ENCODE peak calls at places on chromosomes 7 and 10, in six cellular contexts. Y is H1, T is GM12891, A is GM12878, E is HepG2, K is K562. P is an unnamed sample.

GRCh38 chr10:82318533-82318932 is 443.5 kb downstream of the NRG3 start:
- DNase-seq in Y (no peak), T (no peak), A (no peak), E (no peak), K (no peak), P (no peak)

GRCh38 chr7:29853072-29853471 is 46.8 kb downstream of the WIPF3 start:
- DNase-seq in Y (no peak), T (no peak), A (no peak), E (no peak), K (no peak), P (no peak)

GRCh38 chr7:135939268-135939667 is 37.9 kb downstream of the MTPN start:
- DNase-seq in Y (no peak), T (no peak), A (no peak), E (no peak), K (peak), P (no peak)

GRCh38 chr7:43112088-43112940 is at the start of gene HECW1:
- DNase-seq in Y (peak), T (no peak), A (no peak), E (no peak), K (no peak), P (no peak)

GRCh38 chr7:142496545-142496991 is 238.7 kb upstream of the PRSS58 start:
- DNase-seq in Y (no peak), T (peak), A (no peak), E (peak), K (peak), P (no peak)

GRCh38 chr7:19713676-19714075 is 4.8 kb upstream of the POLR1F start:
- DNase-seq in Y (no peak), T (no peak), A (peak), E (peak), K (peak), P (no peak)

GRCh38 chr7:90453259-90453891 is 16.1 kb upstream of the PTTG1IP2 start:
- DNase-seq in Y (no peak), T (no peak), A (no peak), E (no peak), K (no peak), P (no peak)

GRCh38 chr10:119198438-119198837 is 8.9 kb upstream of the GRK5 start:
- DNase-seq in Y (peak), T (no peak), A (no peak), E (no peak), K (peak), P (no peak)

GRCh38 chr7:18555120-18555519 is 59.6 kb downstream of the HDAC9 start:
- DNase-seq in Y (no peak), T (no peak), A (no peak), E (no peak), K (no peak), P (no peak)

GRCh38 chr10:131554821-131555220 is 243.3 kb upstream of the TCERG1L start:
- DNase-seq in Y (no peak), T (no peak), A (no peak), E (no peak), K (no peak), P (no peak)

GRCh38 chr7:92633211-92633906 is 43.2 kb upstream of the FAM133B start:
- DNase-seq in Y (no peak), T (no peak), A (no peak), E (peak), K (no peak), P (no peak)

GRCh38 chr10:122490268-122490667 is 28.9 kb downstream of the HTRA1 start:
- DNase-seq in Y (no peak), T (no peak), A (no peak), E (no peak), K (no peak), P (no peak)

GRCh38 chr10:35912615-35913170 is 270.6 kb upstream of the FZD8 start:
- DNase-seq in Y (no peak), T (no peak), A (no peak), E (no peak), K (no peak), P (no peak)

GRCh38 chr7:25429731-25430130 is 201.4 kb upstream of the NPVF start:
- DNase-seq in Y (no peak), T (no peak), A (no peak), E (peak), K (no peak), P (no peak)

DNA sequence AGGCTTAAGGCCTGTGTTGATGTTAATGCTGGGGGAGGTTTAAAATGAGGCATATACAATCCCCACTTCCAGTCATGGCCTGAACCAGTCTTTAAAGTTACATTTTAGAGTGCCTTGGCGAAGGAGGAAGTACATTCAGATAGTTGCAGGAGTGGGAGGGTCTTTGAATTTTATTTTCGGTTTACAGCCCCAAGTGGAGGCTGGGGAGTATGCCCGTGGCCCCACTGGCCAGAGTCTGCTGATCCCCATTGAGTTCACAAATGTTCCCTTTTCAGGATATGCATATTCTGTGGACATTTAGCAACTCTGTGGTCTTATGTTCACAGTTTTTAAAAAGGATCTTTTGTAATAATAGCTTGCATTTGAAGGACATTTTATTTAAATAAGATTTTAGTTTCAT is 165.8 kb upstream of the GDF10 start:
- DNase-seq in Y (no peak), T (no peak), A (no peak), E (no peak), K (no peak), P (no peak)
- TF ChIP-seq TAF1 in Y (no peak), T (no peak), A (no peak), E (no peak), K (no peak), P (no peak)

DNA sequence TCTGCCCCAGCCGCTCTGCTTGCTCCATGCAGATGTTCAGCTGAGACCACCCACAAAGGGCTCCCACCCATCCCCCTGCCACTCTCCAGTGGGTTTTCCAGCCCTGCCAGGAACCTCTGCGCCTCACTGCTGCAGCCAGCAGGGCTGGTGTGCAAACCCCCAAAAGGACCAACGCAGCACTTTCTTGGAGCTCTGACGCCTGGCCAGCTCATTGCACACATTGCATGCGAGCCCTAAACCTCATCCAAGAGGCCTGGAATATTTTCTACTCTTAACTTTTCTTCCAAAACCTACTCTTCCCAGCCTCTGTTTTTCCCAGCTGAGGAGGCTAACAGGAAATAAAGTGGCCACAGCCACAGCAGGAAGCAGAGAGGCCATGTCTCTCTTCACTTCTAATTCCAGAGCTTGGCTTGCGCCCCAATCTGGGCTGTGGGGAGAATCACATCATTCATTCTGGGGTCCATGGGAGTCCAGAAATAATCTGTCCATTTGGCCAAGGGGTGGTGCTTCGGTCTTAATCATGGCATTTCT is 4.6 kb upstream of the FAM170B start:
- DNase-seq in Y (no peak), T (no peak), A (no peak), E (no peak), K (no peak), P (no peak)
- TF ChIP-seq POLR2A in Y (no peak), T (no peak), A (no peak), E (no peak), K (no peak), P (no peak)

DNA sequence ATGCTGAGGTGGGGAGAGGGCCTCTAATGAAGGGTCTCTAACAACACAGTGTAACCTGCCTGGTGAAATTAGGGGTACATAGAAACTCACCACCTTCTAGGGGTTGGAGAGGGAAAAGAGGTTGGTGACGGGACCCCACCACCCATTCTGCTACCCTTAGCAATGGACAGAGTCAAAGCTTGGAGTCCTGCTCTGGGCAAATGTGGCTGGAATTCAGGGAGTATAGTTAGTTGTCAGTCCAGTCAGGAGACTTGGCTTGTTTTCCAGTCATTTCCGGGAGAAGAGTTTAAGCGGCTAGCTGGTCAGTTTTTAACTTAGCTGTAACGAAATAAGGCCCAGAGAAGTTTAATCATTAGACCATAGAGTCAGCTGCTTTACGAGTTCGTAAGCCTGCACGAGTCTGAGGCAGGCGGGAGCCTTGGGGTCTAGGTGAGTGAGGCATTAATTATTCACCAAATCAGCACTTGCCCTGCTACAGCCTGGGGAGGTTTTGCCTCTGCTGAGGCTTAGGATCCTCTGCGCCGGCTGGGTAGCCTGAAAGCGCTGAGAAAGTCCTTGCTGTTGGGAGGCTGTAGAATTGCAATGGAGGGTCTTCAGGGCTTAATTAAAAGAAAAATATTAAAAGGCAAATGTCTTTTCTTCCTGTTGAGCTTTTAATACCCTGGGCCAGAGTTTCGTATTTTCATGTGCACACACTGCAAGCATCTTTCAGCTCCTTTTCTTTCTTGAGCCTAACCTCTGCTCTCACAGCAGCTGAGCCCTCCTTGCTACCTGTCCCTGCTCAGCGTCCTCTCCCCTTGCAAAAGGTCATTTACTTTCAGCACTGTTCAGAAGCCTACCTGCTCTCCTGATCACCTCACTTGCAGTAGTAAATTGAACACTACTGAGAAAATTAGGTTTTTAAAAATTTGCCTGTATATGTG is 1.5 kb upstream of the LAMB1 start:
- DNase-seq in Y (peak), T (no peak), A (no peak), E (peak), K (no peak), P (no peak)
- TF ChIP-seq POLR2AphosphoS5 in Y (no peak), T (no peak), A (no peak), E (peak), K (no peak), P (no peak)

GRCh38 chr7:117472335-117472734 is 7.5 kb upstream of the CFTR start:
- DNase-seq in Y (no peak), T (no peak), A (no peak), E (no peak), K (no peak), P (no peak)

GRCh38 chr7:117468174-117468573 is 11.7 kb upstream of the CFTR start:
- DNase-seq in Y (no peak), T (no peak), A (no peak), E (no peak), K (no peak), P (no peak)

DNA sequence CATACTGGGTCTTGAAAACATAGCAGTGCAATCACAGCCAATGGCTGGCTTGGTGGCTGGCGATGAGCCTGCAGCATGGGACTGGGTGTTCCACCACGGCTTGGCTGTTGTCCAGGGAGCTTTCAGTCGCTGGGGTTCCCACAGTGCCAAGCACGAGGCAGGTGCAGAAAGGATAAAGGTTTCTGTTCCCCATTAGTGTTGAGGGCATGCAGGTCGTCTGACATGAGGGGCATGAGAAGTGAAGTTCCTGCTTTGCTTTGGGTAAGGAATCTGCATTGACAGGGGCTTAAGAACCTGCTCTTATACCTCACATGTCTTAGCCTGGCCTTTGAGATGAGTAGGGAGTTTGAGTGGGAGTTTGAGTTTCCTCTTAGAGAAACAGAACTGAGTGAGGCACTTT is 9.0 kb upstream of the CFTR start:
- DNase-seq in Y (no peak), T (no peak), A (peak), E (no peak), K (no peak), P (no peak)
- TF ChIP-seq TAF1 in Y (no peak), T (no peak), A (no peak), E (no peak), K (no peak), P (no peak)

GRCh38 chr10:71850745-71851629 is at the start of gene PSAP:
- DNase-seq in Y (peak), T (peak), A (peak), E (peak), K (peak), P (peak)
- TF ChIP-seq POLR2A in Y (peak), T (peak), A (peak), E (peak), K (peak), P (peak)

GRCh38 chr7:28647076-28647421 is 234.7 kb downstream of the CREB5 start:
- DNase-seq in Y (no peak), T (no peak), A (no peak), E (no peak), K (no peak), P (no peak)
- TF ChIP-seq POLR2AphosphoS5 in Y (no peak), T (no peak), A (no peak), E (no peak), K (no peak), P (no peak)

GRCh38 chr7:114082934-114083647 is 164.3 kb upstream of the PPP1R3A start:
- DNase-seq in Y (peak), T (no peak), A (no peak), E (no peak), K (no peak), P (no peak)

GRCh38 chr7:114083714-114084113 is 164.9 kb upstream of the PPP1R3A start:
- DNase-seq in Y (no peak), T (no peak), A (no peak), E (no peak), K (no peak), P (no peak)

GRCh38 chr7:114085313-114085591 is 166.4 kb upstream of the PPP1R3A start:
- DNase-seq in Y (no peak), T (no peak), A (no peak), E (no peak), K (no peak), P (no peak)

GRCh38 chr7:114085592-114086490 is 167.0 kb upstream of the PPP1R3A start:
- DNase-seq in Y (no peak), T (no peak), A (no peak), E (no peak), K (no peak), P (peak)

DNA sequence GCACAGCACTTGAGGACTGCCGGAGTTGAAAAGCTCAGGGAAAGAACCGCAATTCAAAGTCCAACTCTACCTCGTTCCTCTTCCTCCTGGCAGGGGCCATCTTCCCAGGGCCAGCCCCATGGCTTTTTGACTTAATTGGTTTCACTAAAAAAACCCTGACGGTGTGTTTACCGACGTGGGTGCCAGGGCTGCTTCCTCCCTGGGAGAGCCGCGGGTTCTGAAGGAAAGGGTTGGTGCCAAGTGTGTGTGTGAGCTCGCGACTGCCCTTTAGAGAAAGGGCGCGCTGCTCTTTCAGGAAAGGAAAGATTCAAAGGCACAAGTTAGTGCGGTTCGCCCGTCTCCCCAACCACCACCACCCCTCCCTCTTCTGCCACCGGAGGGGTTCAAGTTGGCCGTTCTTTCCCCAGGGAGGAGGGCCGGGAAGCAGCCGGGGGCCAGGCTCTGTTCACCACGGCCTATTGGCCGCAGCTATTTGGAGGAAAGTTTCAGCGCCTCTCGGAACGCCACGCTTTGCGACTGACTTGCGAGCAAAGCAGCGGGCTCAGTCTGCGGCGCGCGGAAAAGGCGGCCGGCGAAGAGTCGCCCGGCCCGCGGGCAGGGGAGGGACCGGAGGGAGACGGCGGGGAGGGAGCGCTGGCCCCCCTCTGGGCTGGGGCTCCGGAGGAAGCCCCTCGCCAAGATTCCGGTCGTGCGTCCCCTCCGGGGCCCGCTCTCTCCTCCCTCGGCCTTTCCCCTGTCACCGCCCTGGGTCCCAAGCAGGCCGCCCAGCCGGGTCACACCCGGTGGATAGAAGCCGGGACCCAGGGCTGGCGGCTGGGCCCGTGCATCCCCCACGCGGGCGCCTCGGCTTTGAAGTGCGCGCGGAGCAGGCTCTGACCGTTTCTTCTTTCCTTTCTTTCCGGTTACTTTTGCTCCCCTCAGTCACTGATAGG is 165.8 kb upstream of the PPP1R3A start:
- DNase-seq in Y (peak), T (no peak), A (no peak), E (no peak), K (no peak), P (no peak)
- TF ChIP-seq TAF1 in Y (peak), T (no peak), A (no peak), E (no peak), K (no peak), P (no peak)

GRCh38 chr7:32893722-32894121 is 2.2 kb upstream of the KBTBD2 start:
- DNase-seq in Y (no peak), T (no peak), A (no peak), E (no peak), K (no peak), P (no peak)

GRCh38 chr7:32891046-32891799 is at the start of gene KBTBD2:
- DNase-seq in Y (peak), T (peak), A (no peak), E (peak), K (peak), P (peak)

GRCh38 chr7:32891800-32892520 is 400 bp upstream of the KBTBD2 start:
- DNase-seq in Y (peak), T (peak), A (peak), E (peak), K (peak), P (peak)

GRCh38 chr7:32893225-32893560 is 1.6 kb upstream of the KBTBD2 start:
- DNase-seq in Y (no peak), T (no peak), A (no peak), E (no peak), K (no peak), P (no peak)

GRCh38 chr7:32892521-32893224 is 1.1 kb upstream of the KBTBD2 start:
- DNase-seq in Y (no peak), T (no peak), A (no peak), E (no peak), K (no peak), P (no peak)
- TF ChIP-seq POLR2A in Y (peak), T (peak), A (peak), E (peak), K (peak), P (peak)